ENCODE peak calls at places on chromosomes 7 and 10, in five cellular contexts. Z is kidney; K is CD8-positive, alpha-beta memory T cell; T is A549; I is SJSA1. X is an unnamed sample. For H3K4me1, the result is how much of the 10 kb centered on the place peaks cover.

GRCh38 chr7:104176332-104176731 is 31.5 kb downstream of the ORC5 start:
- DNase-seq in I (no peak), Z (no peak), K (no peak), T (no peak), X (no peak)

GRCh38 chr7:11707606-11708193 is 124.3 kb downstream of the THSD7A start:
- DNase-seq in T (no peak), K (no peak), I (no peak), Z (no peak), X (no peak)

GRCh38 chr7:113561446-113561845 is 357.4 kb downstream of the PPP1R3A start:
- DNase-seq in Z (no peak), I (no peak), K (no peak), T (no peak), X (no peak)

GRCh38 chr10:37784678-37785077 is 72.7 kb downstream of the ZNF248 start:
- DNase-seq in I (no peak), K (no peak), T (no peak), Z (no peak), X (no peak)

GRCh38 chr7:30510124-30511074 is 5.8 kb upstream of the GGCT start:
- DNase-seq in Z (no peak), I (no peak), K (no peak), T (no peak), X (peak)

GRCh38 chr7:27204851-27205322 is 5.0 kb upstream of the HOXA13 start:
- DNase-seq in K (no peak), T (no peak), I (peak), Z (no peak), X (no peak)

GRCh38 chr10:106402455-106402854 is 762.1 kb downstream of the SORCS1 start:
- DNase-seq in I (no peak), K (no peak), Z (no peak), T (no peak), X (no peak)

GRCh38 chr7:17971392-17971791 is 31.1 kb upstream of the SNX13 start:
- DNase-seq in T (no peak), I (no peak), Z (no peak), K (no peak), X (no peak)

GRCh38 chr10:115580239-115580638 is 487.1 kb downstream of the ATRNL1 start:
- DNase-seq in Z (no peak), T (no peak), I (no peak), K (no peak), X (no peak)

GRCh38 chr10:124152139-124152780 is 58.9 kb upstream of the CHST15 start:
- DNase-seq in K (no peak), Z (peak), I (peak), T (peak), X (peak)

GRCh38 chr10:22231260-22231659 is 13.4 kb upstream of the EBLN1 start:
- DNase-seq in Z (no peak), I (no peak), T (no peak), K (no peak), X (no peak)

GRCh38 chr7:51024867-51025266 is 242.2 kb upstream of the GRB10 start:
- DNase-seq in K (no peak), T (no peak), I (peak), Z (no peak), X (no peak)

GRCh38 chr10:52308251-52309031 is 5.6 kb upstream of the DKK1 start:
- DNase-seq in K (no peak), T (peak), I (peak), Z (no peak), X (peak)

GRCh38 chr10:85621562-85621961 is 745.0 kb downstream of the GRID1 start:
- DNase-seq in I (no peak), Z (no peak), K (no peak), T (no peak), X (no peak)

GRCh38 chr7:41955475-41956243 is 252.8 kb upstream of the INHBA start:
- DNase-seq in K (no peak), Z (peak), T (peak), I (peak), X (peak)

GRCh38 chr10:21479553-21480315 is 45.7 kb downstream of the SKIDA1 start:
- DNase-seq in T (no peak), I (no peak), K (no peak), Z (no peak), X (no peak)

GRCh38 chr10:84306751-84307384 is 21.5 kb upstream of the CCSER2 start:
- DNase-seq in K (no peak), Z (no peak), T (no peak), I (no peak), X (no peak)

GRCh38 chr7:192701-193536 is 548 bp downstream of the FAM20C start:
- DNase-seq in I (no peak), K (no peak), T (no peak), Z (peak), X (no peak)

GRCh38 chr7:134083766-134084487 is 43.2 kb upstream of the LRGUK start:
- DNase-seq in K (no peak), T (no peak), Z (no peak), I (no peak), X (peak)

GRCh38 chr7:122316467-122317394 is 12.2 kb upstream of the FEZF1 start:
- DNase-seq in T (no peak), K (no peak), Z (peak), I (no peak), X (no peak)

GRCh38 chr7:141014091-141014490 is 661 bp downstream of the MRPS33 start:
- DNase-seq in Z (no peak), K (no peak), T (peak), I (no peak), X (no peak)

GRCh38 chr7:149448961-149449360 is 11.9 kb downstream of the ZNF777 start:
- DNase-seq in Z (no peak), K (no peak), I (no peak), T (no peak), X (no peak)

GRCh38 chr7:151455690-151456089 is 15.7 kb upstream of the CRYGN start:
- DNase-seq in T (no peak), Z (no peak), I (no peak), K (no peak), X (no peak)

GRCh38 chr7:21370283-21370982 is 57.5 kb upstream of the SP4 start:
- DNase-seq in I (no peak), T (no peak), K (no peak), Z (no peak), X (no peak)

GRCh38 chr10:49745756-49746155 is 16.4 kb downstream of the OGDHL start:
- DNase-seq in T (no peak), I (peak), Z (no peak), K (no peak), X (no peak)

GRCh38 chr7:93203496-93203895 is 22.8 kb downstream of the HEPACAM2 start:
- DNase-seq in K (no peak), I (no peak), Z (no peak), T (no peak), X (no peak)

GRCh38 chr7:138684360-138684759 is 16.8 kb downstream of the SVOPL start:
- DNase-seq in I (no peak), K (no peak), T (no peak), Z (no peak), X (no peak)

GRCh38 chr7:132049462-132050304 is 493.3 kb upstream of the PODXL start:
- DNase-seq in K (no peak), Z (no peak), T (peak), I (no peak), X (peak)

GRCh38 chr10:80153460-80153859 is 20.9 kb downstream of the PLAC9 start:
- DNase-seq in K (no peak), I (no peak), T (no peak), Z (peak), X (no peak)

GRCh38 chr7:22001345-22002004 is 55.8 kb upstream of the CDCA7L start:
- DNase-seq in T (peak), Z (no peak), I (no peak), K (no peak), X (peak)

GRCh38 chr10:24360286-24361127 is 151.6 kb downstream of the KIAA1217 start:
- DNase-seq in K (no peak), Z (no peak), T (peak), I (peak), X (peak)

GRCh38 chr7:142669074-142669654 is 80.1 kb upstream of the PRSS1 start:
- DNase-seq in K (no peak), Z (no peak), T (peak), I (no peak), X (no peak)

DNA sequence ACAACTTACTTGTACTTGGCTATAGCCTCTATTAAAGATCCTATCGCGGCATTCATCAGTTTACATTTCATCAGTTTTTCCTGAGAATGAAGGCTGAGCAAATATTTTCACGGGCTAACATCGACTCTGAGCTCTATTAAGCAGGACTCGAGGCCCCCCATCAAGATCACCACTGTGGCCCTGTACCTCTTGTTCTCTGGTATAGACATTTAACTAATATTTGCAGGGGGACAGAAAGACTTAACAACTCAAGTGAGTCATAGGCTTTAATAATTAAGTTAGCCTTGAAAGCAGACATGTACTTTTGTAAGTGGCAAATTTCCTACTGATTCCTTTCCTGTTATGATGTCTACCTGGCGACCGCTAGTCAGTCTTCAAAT is 45.4 kb downstream of the DOCK4 start:
- DNase-seq in K (no peak), Z (no peak), T (no peak), I (no peak), X (no peak)
- H3K4me1 ChIP-seq in K (under half), Z (under half), T (half or more), I (under half), X (under half)

GRCh38 chr7:116528008-116528789 is 3.4 kb downstream of the CAV1 start:
- DNase-seq in I (peak), Z (no peak), K (no peak), T (peak), X (no peak)
- H3K4me1 ChIP-seq in I (under half), Z (under half), K (under half), T (half or more), X (under half)

GRCh38 chr10:78568664-78569063 is 500.1 kb upstream of the ZMIZ1 start:
- DNase-seq in K (no peak), Z (no peak), I (no peak), T (no peak), X (peak)
- H3K4me1 ChIP-seq in K (under half), Z (under half), I (under half), T (under half), X (under half)

GRCh38 chr7:101871351-101871750 is 53.9 kb downstream of the CUX1 start:
- DNase-seq in K (no peak), Z (no peak), T (no peak), I (no peak), X (no peak)
- H3K4me1 ChIP-seq in K (under half), Z (under half), T (half or more), I (under half), X (under half)

DNA sequence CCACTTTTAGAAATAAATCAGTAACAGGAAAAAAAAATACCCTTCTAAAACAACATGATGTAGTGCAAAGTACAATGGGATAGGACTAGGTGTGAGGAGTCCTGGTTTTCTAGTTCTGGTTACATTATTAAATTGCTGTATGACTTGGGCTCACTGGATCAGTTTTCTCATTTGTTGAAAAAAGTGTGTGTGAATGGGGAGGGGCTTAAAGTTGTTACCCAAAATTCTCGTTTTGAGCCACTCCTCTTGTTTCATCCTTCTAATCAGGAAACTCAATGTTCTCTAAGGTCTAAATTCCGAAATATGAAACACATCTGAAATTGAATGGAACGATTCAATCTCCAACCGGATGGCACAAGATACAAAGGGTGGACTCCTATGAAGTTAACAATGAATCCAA is 1.7 kb downstream of the WASL start:
- DNase-seq in I (no peak), K (no peak), T (no peak), Z (no peak), X (no peak)
- H3K4me1 ChIP-seq in I (under half), K (under half), T (under half), Z (under half), X (under half)